ENCODE peak calls at places on chromosomes 5 and 9, in four cellular contexts. One of them, this sample, is unnamed.

GRCh38 chr5:56977034-56977433 is 25.1 kb upstream of the MIER3 start:
- DNase-seq in retinal pigment epithelial cell: no peak
- DNase-seq in prostate gland: no peak
- DNase-seq in AG04449: no peak
- DNase-seq in this sample: no peak

GRCh38 chr5:141617682-141618029 is 1.1 kb downstream of the DIAPH1 start:
- DNase-seq in retinal pigment epithelial cell: no peak
- DNase-seq in prostate gland: no peak
- DNase-seq in AG04449: no peak
- DNase-seq in this sample: peak

GRCh38 chr9:4862506-4863250 is 69.9 kb downstream of the RCL1 start:
- DNase-seq in retinal pigment epithelial cell: no peak
- DNase-seq in prostate gland: no peak
- DNase-seq in AG04449: no peak
- DNase-seq in this sample: no peak

GRCh38 chr5:147530801-147531389 is 21.0 kb upstream of the DPYSL3 start:
- DNase-seq in retinal pigment epithelial cell: no peak
- DNase-seq in prostate gland: no peak
- DNase-seq in AG04449: no peak
- DNase-seq in this sample: peak

GRCh38 chr9:79287152-79287766 is 284.5 kb upstream of the TLE4 start:
- DNase-seq in retinal pigment epithelial cell: no peak
- DNase-seq in prostate gland: no peak
- DNase-seq in AG04449: no peak
- DNase-seq in this sample: no peak

GRCh38 chr5:109718216-109718615 is 28.5 kb downstream of the MAN2A1 start:
- DNase-seq in retinal pigment epithelial cell: peak
- DNase-seq in prostate gland: no peak
- DNase-seq in AG04449: no peak
- DNase-seq in this sample: no peak

GRCh38 chr5:67156976-67157583 is 39.5 kb downstream of the CD180 start:
- DNase-seq in retinal pigment epithelial cell: no peak
- DNase-seq in prostate gland: no peak
- DNase-seq in AG04449: no peak
- DNase-seq in this sample: peak

GRCh38 chr5:167565555-167565954 is 725.9 kb upstream of the WWC1 start:
- DNase-seq in retinal pigment epithelial cell: no peak
- DNase-seq in prostate gland: no peak
- DNase-seq in AG04449: no peak
- DNase-seq in this sample: peak

GRCh38 chr9:136107953-136108647 is 10.6 kb downstream of the TMEM250 start:
- DNase-seq in retinal pigment epithelial cell: no peak
- DNase-seq in prostate gland: peak
- DNase-seq in AG04449: no peak
- DNase-seq in this sample: no peak

GRCh38 chr9:137816531-137817235 is 60.9 kb upstream of the CACNA1B start:
- DNase-seq in retinal pigment epithelial cell: no peak
- DNase-seq in prostate gland: no peak
- DNase-seq in AG04449: no peak
- DNase-seq in this sample: no peak

GRCh38 chr5:87139795-87140194 is 127.9 kb upstream of the RASA1 start:
- DNase-seq in retinal pigment epithelial cell: no peak
- DNase-seq in prostate gland: no peak
- DNase-seq in AG04449: no peak
- DNase-seq in this sample: no peak

GRCh38 chr5:109412981-109413402 is 3.2 kb upstream of the PJA2 start:
- DNase-seq in retinal pigment epithelial cell: peak
- DNase-seq in prostate gland: no peak
- DNase-seq in AG04449: no peak
- DNase-seq in this sample: no peak

GRCh38 chr5:72523960-72524582 is 16.9 kb upstream of the ZNF366 start:
- DNase-seq in retinal pigment epithelial cell: peak
- DNase-seq in prostate gland: peak
- DNase-seq in AG04449: peak
- DNase-seq in this sample: peak

GRCh38 chr5:139635606-139636206 is 12.4 kb upstream of the CXXC5 start:
- DNase-seq in retinal pigment epithelial cell: peak
- DNase-seq in prostate gland: no peak
- DNase-seq in AG04449: no peak
- DNase-seq in this sample: peak

GRCh38 chr5:95962785-95963184 is 1.1 kb upstream of the ELL2 start:
- DNase-seq in retinal pigment epithelial cell: no peak
- DNase-seq in prostate gland: no peak
- DNase-seq in AG04449: no peak
- DNase-seq in this sample: no peak

GRCh38 chr9:110143969-110144545 is 63.9 kb downstream of the C9orf152 start:
- DNase-seq in retinal pigment epithelial cell: no peak
- DNase-seq in prostate gland: no peak
- DNase-seq in AG04449: no peak
- DNase-seq in this sample: no peak

GRCh38 chr5:11128021-11128420 is 367.0 kb upstream of the DAP start:
- DNase-seq in retinal pigment epithelial cell: no peak
- DNase-seq in prostate gland: no peak
- DNase-seq in AG04449: no peak
- DNase-seq in this sample: no peak

GRCh38 chr9:136225748-136226679 is 19.6 kb downstream of the QSOX2 start:
- DNase-seq in retinal pigment epithelial cell: no peak
- DNase-seq in prostate gland: peak
- DNase-seq in AG04449: no peak
- DNase-seq in this sample: peak

GRCh38 chr9:116175616-116176015 is 22.0 kb downstream of the PAPPA start:
- DNase-seq in retinal pigment epithelial cell: no peak
- DNase-seq in prostate gland: no peak
- DNase-seq in AG04449: no peak
- DNase-seq in this sample: no peak

GRCh38 chr5:127934791-127935256 is 148.7 kb upstream of the SLC12A2 start:
- DNase-seq in retinal pigment epithelial cell: peak
- DNase-seq in prostate gland: no peak
- DNase-seq in AG04449: no peak
- DNase-seq in this sample: peak

GRCh38 chr9:88092699-88093359 is 45.4 kb downstream of the SPATA31C2 start:
- DNase-seq in retinal pigment epithelial cell: no peak
- DNase-seq in prostate gland: no peak
- DNase-seq in AG04449: no peak
- DNase-seq in this sample: no peak

GRCh38 chr9:31542384-31543055 is 841.9 kb upstream of the ACO1 start:
- DNase-seq in retinal pigment epithelial cell: peak
- DNase-seq in prostate gland: no peak
- DNase-seq in AG04449: no peak
- DNase-seq in this sample: no peak

GRCh38 chr5:123916331-123917121 is 404.5 kb downstream of the CSNK1G3 start:
- DNase-seq in retinal pigment epithelial cell: peak
- DNase-seq in prostate gland: peak
- DNase-seq in AG04449: peak
- DNase-seq in this sample: peak

GRCh38 chr5:168329302-168329701 is 37.9 kb downstream of the WWC1 start:
- DNase-seq in retinal pigment epithelial cell: no peak
- DNase-seq in prostate gland: no peak
- DNase-seq in AG04449: no peak
- DNase-seq in this sample: no peak

GRCh38 chr5:66769839-66770617 is 173.8 kb downstream of the MAST4 start:
- DNase-seq in retinal pigment epithelial cell: no peak
- DNase-seq in prostate gland: no peak
- DNase-seq in AG04449: no peak
- DNase-seq in this sample: peak

GRCh38 chr5:94433393-94434149 is 184.8 kb downstream of the KIAA0825 start:
- DNase-seq in retinal pigment epithelial cell: no peak
- DNase-seq in prostate gland: peak
- DNase-seq in AG04449: peak
- DNase-seq in this sample: peak

DNA sequence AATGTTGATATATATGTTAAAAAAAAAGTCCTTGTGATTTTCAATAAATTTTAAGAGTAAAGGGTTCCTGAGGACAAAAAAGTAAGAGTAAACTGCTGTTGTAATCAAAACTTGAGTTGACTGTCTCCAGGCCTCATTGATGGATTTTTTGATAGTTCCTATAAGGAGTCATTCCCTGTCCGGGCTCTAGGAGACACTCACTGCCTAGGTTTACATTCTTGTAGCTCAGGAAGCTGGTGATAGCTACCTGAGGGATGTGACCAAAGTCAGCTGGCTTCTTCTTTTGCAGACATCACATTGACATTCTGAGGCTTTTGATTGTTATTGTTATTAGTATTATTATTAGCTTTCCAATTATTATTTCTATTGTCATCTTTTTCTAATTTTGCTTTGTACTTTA is 116.5 kb upstream of the FBXL7 start:
- DNase-seq in retinal pigment epithelial cell: no peak
- DNase-seq in prostate gland: no peak
- DNase-seq in AG04449: no peak
- DNase-seq in this sample: no peak
- TF ChIP-seq CTCF in retinal pigment epithelial cell: peak
- TF ChIP-seq CTCF in prostate gland: no peak
- TF ChIP-seq CTCF in AG04449: peak
- TF ChIP-seq CTCF in this sample: peak

DNA sequence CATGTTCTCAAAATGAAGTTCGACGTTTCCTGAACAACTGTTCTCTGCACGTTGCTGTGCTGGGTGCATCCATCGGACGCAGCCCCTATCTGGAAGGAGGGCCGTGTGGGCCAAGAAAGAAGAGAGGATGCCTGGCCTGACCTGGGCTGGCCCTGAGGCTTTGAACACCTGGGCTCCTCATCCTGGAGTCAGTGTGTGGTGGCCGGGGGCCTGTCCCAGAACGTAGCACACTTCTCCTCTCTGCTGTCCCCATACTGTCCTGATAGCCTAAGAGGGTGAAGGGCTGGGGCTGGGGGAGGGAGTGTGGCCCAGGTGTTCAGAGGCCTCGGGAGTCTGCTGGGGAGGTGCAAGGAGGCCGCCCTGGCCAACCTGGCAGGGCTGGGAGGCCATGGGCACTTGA is 21.5 kb downstream of the COL5A1 start:
- DNase-seq in retinal pigment epithelial cell: no peak
- DNase-seq in prostate gland: no peak
- DNase-seq in AG04449: no peak
- DNase-seq in this sample: no peak
- TF ChIP-seq CTCF in retinal pigment epithelial cell: no peak
- TF ChIP-seq CTCF in prostate gland: no peak
- TF ChIP-seq CTCF in AG04449: no peak
- TF ChIP-seq CTCF in this sample: no peak

GRCh38 chr9:8917978-8918739 is 1118.6 kb upstream of the DMAC1 start:
- DNase-seq in retinal pigment epithelial cell: no peak
- DNase-seq in prostate gland: no peak
- DNase-seq in AG04449: no peak
- DNase-seq in this sample: no peak
- TF ChIP-seq CTCF in retinal pigment epithelial cell: no peak
- TF ChIP-seq CTCF in prostate gland: no peak
- TF ChIP-seq CTCF in AG04449: no peak
- TF ChIP-seq CTCF in this sample: no peak

DNA sequence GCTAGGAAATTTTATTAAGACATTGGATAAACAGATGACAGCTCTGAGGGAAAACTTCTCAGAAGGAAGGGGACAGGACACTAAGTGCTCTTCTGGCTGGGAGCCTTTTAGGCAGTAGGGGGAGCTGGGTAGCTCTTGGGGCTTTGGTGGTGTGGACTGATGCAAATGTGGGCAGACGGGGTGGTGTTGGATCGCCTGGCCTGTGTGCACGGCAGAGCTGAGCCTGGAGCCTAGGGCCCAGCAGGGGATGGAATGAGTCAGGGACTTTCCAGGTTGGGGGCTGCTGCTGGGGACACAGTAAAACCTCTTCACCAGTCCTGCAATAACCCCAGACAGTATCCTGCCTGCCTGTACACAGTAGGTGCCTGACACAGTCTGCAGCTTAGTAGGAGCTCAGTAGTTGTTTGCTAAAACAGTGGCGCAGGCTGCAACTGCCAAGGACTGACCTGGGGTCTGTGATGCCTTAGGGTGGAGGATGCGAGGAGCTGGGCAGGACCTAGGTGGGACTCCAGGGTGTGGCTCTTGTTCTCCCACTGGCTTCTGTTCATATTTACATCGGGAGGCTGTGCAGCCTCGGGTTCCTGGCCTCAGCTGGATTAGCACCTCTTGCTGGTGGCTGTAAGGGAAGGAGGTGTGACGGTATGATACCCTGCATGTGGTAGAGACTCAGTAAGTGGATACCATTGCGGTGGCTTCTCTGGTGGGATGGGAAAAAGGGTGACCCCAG is 83.8 kb downstream of the DAB2IP start:
- DNase-seq in retinal pigment epithelial cell: no peak
- DNase-seq in prostate gland: no peak
- DNase-seq in AG04449: peak
- DNase-seq in this sample: peak
- TF ChIP-seq CTCF in retinal pigment epithelial cell: peak
- TF ChIP-seq CTCF in prostate gland: no peak
- TF ChIP-seq CTCF in AG04449: peak
- TF ChIP-seq CTCF in this sample: peak

GRCh38 chr9:12884736-12885395 is 110.0 kb downstream of the LURAP1L start:
- DNase-seq in retinal pigment epithelial cell: no peak
- DNase-seq in prostate gland: no peak
- DNase-seq in AG04449: peak
- DNase-seq in this sample: peak
- TF ChIP-seq CTCF in retinal pigment epithelial cell: peak
- TF ChIP-seq CTCF in prostate gland: no peak
- TF ChIP-seq CTCF in AG04449: peak
- TF ChIP-seq CTCF in this sample: peak

GRCh38 chr5:115543365-115543700 is 1.2 kb downstream of the FEM1C start:
- DNase-seq in retinal pigment epithelial cell: no peak
- DNase-seq in prostate gland: peak
- DNase-seq in AG04449: no peak
- DNase-seq in this sample: no peak

GRCh38 chr5:115545065-115545882 is 699 bp upstream of the FEM1C start:
- DNase-seq in retinal pigment epithelial cell: no peak
- DNase-seq in prostate gland: no peak
- DNase-seq in AG04449: no peak
- DNase-seq in this sample: no peak

GRCh38 chr5:115542651-115543364 is 1.8 kb downstream of the FEM1C start:
- DNase-seq in retinal pigment epithelial cell: no peak
- DNase-seq in prostate gland: no peak
- DNase-seq in AG04449: no peak
- DNase-seq in this sample: no peak

GRCh38 chr5:115543931-115544370 is 624 bp downstream of the FEM1C start:
- DNase-seq in retinal pigment epithelial cell: no peak
- DNase-seq in prostate gland: peak
- DNase-seq in AG04449: no peak
- DNase-seq in this sample: peak

GRCh38 chr5:115544371-115545064 is at the start of gene FEM1C:
- DNase-seq in retinal pigment epithelial cell: peak
- DNase-seq in prostate gland: peak
- DNase-seq in AG04449: peak
- DNase-seq in this sample: peak
- TF ChIP-seq CTCF in retinal pigment epithelial cell: no peak
- TF ChIP-seq CTCF in prostate gland: no peak
- TF ChIP-seq CTCF in AG04449: no peak
- TF ChIP-seq CTCF in this sample: no peak

DNA sequence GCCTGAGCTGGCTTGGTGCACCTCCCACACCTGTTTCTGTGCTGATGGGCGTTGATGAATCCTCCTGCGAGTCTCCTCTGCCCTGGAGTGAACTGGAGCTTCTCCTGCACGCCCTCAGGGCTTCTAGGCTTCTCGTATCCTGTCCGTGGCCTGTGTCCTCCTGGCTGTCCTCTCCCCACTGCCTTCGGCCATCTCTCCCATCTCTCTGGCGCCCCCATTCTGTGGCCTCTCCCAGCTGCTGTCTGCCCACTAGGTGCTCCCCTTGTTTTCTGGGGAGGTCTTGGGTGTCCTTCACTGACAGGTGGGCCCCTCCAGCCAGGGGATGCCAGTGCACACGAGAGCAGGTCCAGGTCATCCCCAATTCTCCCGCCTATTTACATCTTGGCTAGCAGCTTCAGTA is 28.8 kb downstream of the AHRR start:
- DNase-seq in retinal pigment epithelial cell: no peak
- DNase-seq in prostate gland: no peak
- DNase-seq in AG04449: no peak
- DNase-seq in this sample: no peak
- TF ChIP-seq CTCF in retinal pigment epithelial cell: peak
- TF ChIP-seq CTCF in prostate gland: no peak
- TF ChIP-seq CTCF in AG04449: no peak
- TF ChIP-seq CTCF in this sample: peak

GRCh38 chr5:14090290-14090689 is 52.9 kb upstream of the TRIO start:
- DNase-seq in retinal pigment epithelial cell: no peak
- DNase-seq in prostate gland: no peak
- DNase-seq in AG04449: no peak
- DNase-seq in this sample: no peak
- TF ChIP-seq CTCF in retinal pigment epithelial cell: no peak
- TF ChIP-seq CTCF in prostate gland: no peak
- TF ChIP-seq CTCF in AG04449: no peak
- TF ChIP-seq CTCF in this sample: no peak

This sample was measured in HFFc6.